ENCODE peak calls at places on chromosomes 4 and X, in four cellular contexts. One of them, this sample, is unnamed.

GRCh38 chrX:16023790-16024734 is 99.3 kb upstream of the GRPR start:
- DNase-seq in stimulated activated CD4-positive, alpha-beta T cell treated with anti-CD3 and anti-CD28 coated beads, Interleukin-4, amount 100 ng/mL, for 48 hours: no peak
- DNase-seq in NCI-H1694 treated with DMSO at 0.1 percent for 48 hours: no peak
- DNase-seq in ELR: peak
- DNase-seq in this sample: peak

GRCh38 chr4:113607147-113607720 is 154.3 kb downstream of the CAMK2D start:
- DNase-seq in stimulated activated CD4-positive, alpha-beta T cell treated with anti-CD3 and anti-CD28 coated beads, Interleukin-4, amount 100 ng/mL, for 48 hours: no peak
- DNase-seq in NCI-H1694 treated with DMSO at 0.1 percent for 48 hours: no peak
- DNase-seq in ELR: no peak
- DNase-seq in this sample: no peak

GRCh38 chr4:165715989-165716388 is 157.0 kb upstream of the TLL1 start:
- DNase-seq in stimulated activated CD4-positive, alpha-beta T cell treated with anti-CD3 and anti-CD28 coated beads, Interleukin-4, amount 100 ng/mL, for 48 hours: no peak
- DNase-seq in NCI-H1694 treated with DMSO at 0.1 percent for 48 hours: no peak
- DNase-seq in ELR: peak
- DNase-seq in this sample: no peak

GRCh38 chr4:39406763-39407583 is at the start of gene KLB:
- DNase-seq in stimulated activated CD4-positive, alpha-beta T cell treated with anti-CD3 and anti-CD28 coated beads, Interleukin-4, amount 100 ng/mL, for 48 hours: no peak
- DNase-seq in NCI-H1694 treated with DMSO at 0.1 percent for 48 hours: no peak
- DNase-seq in ELR: no peak
- DNase-seq in this sample: no peak

GRCh38 chr4:76562161-76562560 is 127.1 kb downstream of the SHROOM3 start:
- DNase-seq in stimulated activated CD4-positive, alpha-beta T cell treated with anti-CD3 and anti-CD28 coated beads, Interleukin-4, amount 100 ng/mL, for 48 hours: no peak
- DNase-seq in NCI-H1694 treated with DMSO at 0.1 percent for 48 hours: no peak
- DNase-seq in ELR: peak
- DNase-seq in this sample: peak

GRCh38 chrX:120291211-120291610 is 20.1 kb downstream of the TMEM255A start:
- DNase-seq in stimulated activated CD4-positive, alpha-beta T cell treated with anti-CD3 and anti-CD28 coated beads, Interleukin-4, amount 100 ng/mL, for 48 hours: no peak
- DNase-seq in NCI-H1694 treated with DMSO at 0.1 percent for 48 hours: no peak
- DNase-seq in ELR: no peak
- DNase-seq in this sample: no peak

GRCh38 chr4:127604949-127605709 is 27.6 kb upstream of the INTU start:
- DNase-seq in stimulated activated CD4-positive, alpha-beta T cell treated with anti-CD3 and anti-CD28 coated beads, Interleukin-4, amount 100 ng/mL, for 48 hours: no peak
- DNase-seq in NCI-H1694 treated with DMSO at 0.1 percent for 48 hours: peak
- DNase-seq in ELR: peak
- DNase-seq in this sample: peak

GRCh38 chr4:8595237-8596087 is 2.9 kb downstream of the CPZ start:
- DNase-seq in stimulated activated CD4-positive, alpha-beta T cell treated with anti-CD3 and anti-CD28 coated beads, Interleukin-4, amount 100 ng/mL, for 48 hours: no peak
- DNase-seq in NCI-H1694 treated with DMSO at 0.1 percent for 48 hours: no peak
- DNase-seq in ELR: no peak
- DNase-seq in this sample: no peak

GRCh38 chr4:7857238-7857701 is 82.4 kb downstream of the AFAP1 start:
- DNase-seq in stimulated activated CD4-positive, alpha-beta T cell treated with anti-CD3 and anti-CD28 coated beads, Interleukin-4, amount 100 ng/mL, for 48 hours: no peak
- DNase-seq in NCI-H1694 treated with DMSO at 0.1 percent for 48 hours: no peak
- DNase-seq in ELR: peak
- DNase-seq in this sample: peak

GRCh38 chr4:1579834-1580686 is 104.1 kb downstream of the FAM53A start:
- DNase-seq in stimulated activated CD4-positive, alpha-beta T cell treated with anti-CD3 and anti-CD28 coated beads, Interleukin-4, amount 100 ng/mL, for 48 hours: peak
- DNase-seq in NCI-H1694 treated with DMSO at 0.1 percent for 48 hours: no peak
- DNase-seq in ELR: peak
- DNase-seq in this sample: peak

GRCh38 chr4:3044812-3045499 is 29.4 kb downstream of the HTT-AS start:
- DNase-seq in stimulated activated CD4-positive, alpha-beta T cell treated with anti-CD3 and anti-CD28 coated beads, Interleukin-4, amount 100 ng/mL, for 48 hours: no peak
- DNase-seq in NCI-H1694 treated with DMSO at 0.1 percent for 48 hours: no peak
- DNase-seq in ELR: no peak
- DNase-seq in this sample: no peak

GRCh38 chrX:24858004-24858746 is 157.6 kb downstream of the ARX start:
- DNase-seq in stimulated activated CD4-positive, alpha-beta T cell treated with anti-CD3 and anti-CD28 coated beads, Interleukin-4, amount 100 ng/mL, for 48 hours: no peak
- DNase-seq in NCI-H1694 treated with DMSO at 0.1 percent for 48 hours: no peak
- DNase-seq in ELR: peak
- DNase-seq in this sample: peak

GRCh38 chr4:14368391-14368790 is 633.9 kb upstream of the CPEB2 start:
- DNase-seq in stimulated activated CD4-positive, alpha-beta T cell treated with anti-CD3 and anti-CD28 coated beads, Interleukin-4, amount 100 ng/mL, for 48 hours: no peak
- DNase-seq in NCI-H1694 treated with DMSO at 0.1 percent for 48 hours: peak
- DNase-seq in ELR: no peak
- DNase-seq in this sample: no peak

GRCh38 chr4:186685744-186686143 is 37.9 kb downstream of the FAT1 start:
- DNase-seq in stimulated activated CD4-positive, alpha-beta T cell treated with anti-CD3 and anti-CD28 coated beads, Interleukin-4, amount 100 ng/mL, for 48 hours: no peak
- DNase-seq in NCI-H1694 treated with DMSO at 0.1 percent for 48 hours: no peak
- DNase-seq in ELR: peak
- DNase-seq in this sample: peak

GRCh38 chrX:142250502-142250901 is 45.4 kb upstream of the MAGEC2 start:
- DNase-seq in stimulated activated CD4-positive, alpha-beta T cell treated with anti-CD3 and anti-CD28 coated beads, Interleukin-4, amount 100 ng/mL, for 48 hours: no peak
- DNase-seq in NCI-H1694 treated with DMSO at 0.1 percent for 48 hours: no peak
- DNase-seq in ELR: no peak
- DNase-seq in this sample: no peak

GRCh38 chrX:145881175-145881867 is 63.7 kb downstream of the SLITRK2 start:
- DNase-seq in stimulated activated CD4-positive, alpha-beta T cell treated with anti-CD3 and anti-CD28 coated beads, Interleukin-4, amount 100 ng/mL, for 48 hours: no peak
- DNase-seq in NCI-H1694 treated with DMSO at 0.1 percent for 48 hours: no peak
- DNase-seq in ELR: no peak
- DNase-seq in this sample: no peak

GRCh38 chr4:2964077-2964471 is 703 bp downstream of the GRK4 start:
- DNase-seq in stimulated activated CD4-positive, alpha-beta T cell treated with anti-CD3 and anti-CD28 coated beads, Interleukin-4, amount 100 ng/mL, for 48 hours: no peak
- DNase-seq in NCI-H1694 treated with DMSO at 0.1 percent for 48 hours: no peak
- DNase-seq in ELR: no peak
- DNase-seq in this sample: no peak

GRCh38 chr4:146567396-146567795 is 45.7 kb upstream of the SLC10A7 start:
- DNase-seq in stimulated activated CD4-positive, alpha-beta T cell treated with anti-CD3 and anti-CD28 coated beads, Interleukin-4, amount 100 ng/mL, for 48 hours: no peak
- DNase-seq in NCI-H1694 treated with DMSO at 0.1 percent for 48 hours: no peak
- DNase-seq in ELR: peak
- DNase-seq in this sample: peak

GRCh38 chr4:106109929-106110328 is 206.1 kb downstream of the TBCK start:
- DNase-seq in stimulated activated CD4-positive, alpha-beta T cell treated with anti-CD3 and anti-CD28 coated beads, Interleukin-4, amount 100 ng/mL, for 48 hours: no peak
- DNase-seq in NCI-H1694 treated with DMSO at 0.1 percent for 48 hours: no peak
- DNase-seq in ELR: no peak
- DNase-seq in this sample: no peak

GRCh38 chr4:158376441-158376840 is 145.2 kb upstream of the RXFP1 start:
- DNase-seq in stimulated activated CD4-positive, alpha-beta T cell treated with anti-CD3 and anti-CD28 coated beads, Interleukin-4, amount 100 ng/mL, for 48 hours: no peak
- DNase-seq in NCI-H1694 treated with DMSO at 0.1 percent for 48 hours: no peak
- DNase-seq in ELR: no peak
- DNase-seq in this sample: no peak

GRCh38 chr4:116357758-116358157 is 727.6 kb downstream of the TRAM1L1 start:
- DNase-seq in stimulated activated CD4-positive, alpha-beta T cell treated with anti-CD3 and anti-CD28 coated beads, Interleukin-4, amount 100 ng/mL, for 48 hours: no peak
- DNase-seq in NCI-H1694 treated with DMSO at 0.1 percent for 48 hours: no peak
- DNase-seq in ELR: no peak
- DNase-seq in this sample: no peak

GRCh38 chr4:73664470-73664869 is 44.2 kb upstream of the RASSF6 start:
- DNase-seq in stimulated activated CD4-positive, alpha-beta T cell treated with anti-CD3 and anti-CD28 coated beads, Interleukin-4, amount 100 ng/mL, for 48 hours: no peak
- DNase-seq in NCI-H1694 treated with DMSO at 0.1 percent for 48 hours: no peak
- DNase-seq in ELR: no peak
- DNase-seq in this sample: no peak

GRCh38 chrX:118655561-118656246 is 71.7 kb upstream of the IL13RA1 start:
- DNase-seq in stimulated activated CD4-positive, alpha-beta T cell treated with anti-CD3 and anti-CD28 coated beads, Interleukin-4, amount 100 ng/mL, for 48 hours: no peak
- DNase-seq in NCI-H1694 treated with DMSO at 0.1 percent for 48 hours: no peak
- DNase-seq in ELR: peak
- DNase-seq in this sample: peak

GRCh38 chr4:182738283-182739047 is 178.7 kb downstream of the DCTD start:
- DNase-seq in stimulated activated CD4-positive, alpha-beta T cell treated with anti-CD3 and anti-CD28 coated beads, Interleukin-4, amount 100 ng/mL, for 48 hours: no peak
- DNase-seq in NCI-H1694 treated with DMSO at 0.1 percent for 48 hours: no peak
- DNase-seq in ELR: peak
- DNase-seq in this sample: peak

GRCh38 chrX:6226646-6227444 is 1.8 kb downstream of the NLGN4X start:
- DNase-seq in stimulated activated CD4-positive, alpha-beta T cell treated with anti-CD3 and anti-CD28 coated beads, Interleukin-4, amount 100 ng/mL, for 48 hours: no peak
- DNase-seq in NCI-H1694 treated with DMSO at 0.1 percent for 48 hours: no peak
- DNase-seq in ELR: no peak
- DNase-seq in this sample: no peak

GRCh38 chrX:37846141-37846540 is 1.2 kb downstream of the DYNLT3 start:
- DNase-seq in stimulated activated CD4-positive, alpha-beta T cell treated with anti-CD3 and anti-CD28 coated beads, Interleukin-4, amount 100 ng/mL, for 48 hours: no peak
- DNase-seq in NCI-H1694 treated with DMSO at 0.1 percent for 48 hours: no peak
- DNase-seq in ELR: peak
- DNase-seq in this sample: no peak

GRCh38 chrX:38968817-38969216 is 167.6 kb downstream of the MID1IP1 start:
- DNase-seq in stimulated activated CD4-positive, alpha-beta T cell treated with anti-CD3 and anti-CD28 coated beads, Interleukin-4, amount 100 ng/mL, for 48 hours: no peak
- DNase-seq in NCI-H1694 treated with DMSO at 0.1 percent for 48 hours: no peak
- DNase-seq in ELR: no peak
- DNase-seq in this sample: no peak

GRCh38 chr4:164779811-164780216 is 25.9 kb downstream of the SMIM31 start:
- DNase-seq in stimulated activated CD4-positive, alpha-beta T cell treated with anti-CD3 and anti-CD28 coated beads, Interleukin-4, amount 100 ng/mL, for 48 hours: no peak
- DNase-seq in NCI-H1694 treated with DMSO at 0.1 percent for 48 hours: peak
- DNase-seq in ELR: peak
- DNase-seq in this sample: peak

GRCh38 chr4:69489856-69490255 is 5.8 kb downstream of the UGT2B4 start:
- DNase-seq in stimulated activated CD4-positive, alpha-beta T cell treated with anti-CD3 and anti-CD28 coated beads, Interleukin-4, amount 100 ng/mL, for 48 hours: no peak
- DNase-seq in NCI-H1694 treated with DMSO at 0.1 percent for 48 hours: no peak
- DNase-seq in ELR: no peak
- DNase-seq in this sample: no peak

GRCh38 chr4:183364025-183364424 is 41.8 kb upstream of the CLDN24 start:
- DNase-seq in stimulated activated CD4-positive, alpha-beta T cell treated with anti-CD3 and anti-CD28 coated beads, Interleukin-4, amount 100 ng/mL, for 48 hours: no peak
- DNase-seq in NCI-H1694 treated with DMSO at 0.1 percent for 48 hours: no peak
- DNase-seq in ELR: no peak
- DNase-seq in this sample: no peak

GRCh38 chr4:145719752-145720624 is 40.0 kb downstream of the C4orf51 start:
- DNase-seq in stimulated activated CD4-positive, alpha-beta T cell treated with anti-CD3 and anti-CD28 coated beads, Interleukin-4, amount 100 ng/mL, for 48 hours: no peak
- DNase-seq in NCI-H1694 treated with DMSO at 0.1 percent for 48 hours: no peak
- DNase-seq in ELR: no peak
- DNase-seq in this sample: no peak

GRCh38 chrX:150334100-150334499 is 29.0 kb upstream of the MAMLD1 start:
- DNase-seq in stimulated activated CD4-positive, alpha-beta T cell treated with anti-CD3 and anti-CD28 coated beads, Interleukin-4, amount 100 ng/mL, for 48 hours: no peak
- DNase-seq in NCI-H1694 treated with DMSO at 0.1 percent for 48 hours: no peak
- DNase-seq in ELR: no peak
- DNase-seq in this sample: no peak

GRCh38 chr4:6892190-6892908 is 17.3 kb upstream of the TBC1D14 start:
- DNase-seq in stimulated activated CD4-positive, alpha-beta T cell treated with anti-CD3 and anti-CD28 coated beads, Interleukin-4, amount 100 ng/mL, for 48 hours: no peak
- DNase-seq in NCI-H1694 treated with DMSO at 0.1 percent for 48 hours: no peak
- DNase-seq in ELR: peak
- DNase-seq in this sample: peak

GRCh38 chrX:47193475-47194241 is at the start of gene UBA1:
- DNase-seq in stimulated activated CD4-positive, alpha-beta T cell treated with anti-CD3 and anti-CD28 coated beads, Interleukin-4, amount 100 ng/mL, for 48 hours: peak
- DNase-seq in NCI-H1694 treated with DMSO at 0.1 percent for 48 hours: peak
- DNase-seq in ELR: peak
- DNase-seq in this sample: peak

GRCh38 chr4:153651041-153651960 is 32.8 kb upstream of the TLR2 start:
- DNase-seq in stimulated activated CD4-positive, alpha-beta T cell treated with anti-CD3 and anti-CD28 coated beads, Interleukin-4, amount 100 ng/mL, for 48 hours: peak
- DNase-seq in NCI-H1694 treated with DMSO at 0.1 percent for 48 hours: no peak
- DNase-seq in ELR: peak
- DNase-seq in this sample: no peak

GRCh38 chr4:133866328-133866699 is 335.3 kb downstream of the PABPC4L start:
- DNase-seq in stimulated activated CD4-positive, alpha-beta T cell treated with anti-CD3 and anti-CD28 coated beads, Interleukin-4, amount 100 ng/mL, for 48 hours: no peak
- DNase-seq in NCI-H1694 treated with DMSO at 0.1 percent for 48 hours: no peak
- DNase-seq in ELR: peak
- DNase-seq in this sample: no peak

GRCh38 chr4:87270144-87270543 is 49.7 kb upstream of the KLHL8 start:
- DNase-seq in stimulated activated CD4-positive, alpha-beta T cell treated with anti-CD3 and anti-CD28 coated beads, Interleukin-4, amount 100 ng/mL, for 48 hours: no peak
- DNase-seq in NCI-H1694 treated with DMSO at 0.1 percent for 48 hours: peak
- DNase-seq in ELR: peak
- DNase-seq in this sample: peak

GRCh38 chrX:44036336-44036735 is 63.1 kb upstream of the NDP start:
- DNase-seq in stimulated activated CD4-positive, alpha-beta T cell treated with anti-CD3 and anti-CD28 coated beads, Interleukin-4, amount 100 ng/mL, for 48 hours: no peak
- DNase-seq in NCI-H1694 treated with DMSO at 0.1 percent for 48 hours: no peak
- DNase-seq in ELR: peak
- DNase-seq in this sample: peak

GRCh38 chr4:163111588-163111987 is 55.1 kb downstream of the NAF1 start:
- DNase-seq in stimulated activated CD4-positive, alpha-beta T cell treated with anti-CD3 and anti-CD28 coated beads, Interleukin-4, amount 100 ng/mL, for 48 hours: no peak
- DNase-seq in NCI-H1694 treated with DMSO at 0.1 percent for 48 hours: no peak
- DNase-seq in ELR: peak
- DNase-seq in this sample: no peak

GRCh38 chr4:125390126-125390525 is 75.4 kb downstream of the FAT4 start:
- DNase-seq in stimulated activated CD4-positive, alpha-beta T cell treated with anti-CD3 and anti-CD28 coated beads, Interleukin-4, amount 100 ng/mL, for 48 hours: no peak
- DNase-seq in NCI-H1694 treated with DMSO at 0.1 percent for 48 hours: no peak
- DNase-seq in ELR: peak
- DNase-seq in this sample: peak

This sample was measured in EL.